ENCODE peak calls at places on chromosomes 4 and X, in eight cellular contexts. F is lung, X is suprapubic skin, W is lower lobe of right lung, N is spleen, D is astrocyte, V is brain microvascular endothelial cell, O is mammary epithelial cell. H is an unnamed sample.

GRCh38 chr4:56786955-56787354 is 34.5 kb downstream of the SPINK2 start:
- DNase-seq in F (peak; percentile 38), X (no peak), W (peak; percentile 49), N (no peak), D (peak; percentile 91), V (peak; percentile 82), O (peak; percentile 50), H (peak; percentile 41)

GRCh38 chr4:151700566-151701316 is 60.1 kb downstream of the GATB start:
- DNase-seq in F (no peak), X (no peak), W (no peak), N (no peak), D (no peak), V (no peak), O (no peak), H (no peak)

GRCh38 chrX:153494541-153495361 is at the start of gene BGN:
- DNase-seq in F (no peak), X (no peak), W (no peak), N (no peak), D (peak; percentile 63), V (no peak), O (no peak), H (no peak)

GRCh38 chr4:155805016-155805415 is 46.2 kb downstream of the GUCY1B1 start:
- DNase-seq in F (no peak), X (no peak), W (no peak), N (no peak), D (peak; percentile 78), V (no peak), O (no peak), H (no peak)

GRCh38 chr4:167595898-167596297 is 361.6 kb upstream of the SPOCK3 start:
- DNase-seq in F (no peak), X (no peak), W (no peak), N (no peak), D (no peak), V (no peak), O (no peak), H (no peak)

GRCh38 chrX:103918050-103918449 is 44.4 kb upstream of the TMSB15B start:
- DNase-seq in F (peak; percentile 38), X (no peak), W (peak; percentile 43), N (no peak), D (peak; percentile 52), V (peak; percentile 41), O (peak; percentile 65), H (no peak)

GRCh38 chr4:173333658-173334084 is 487 bp downstream of the HMGB2 start:
- DNase-seq in F (peak; percentile 56), X (peak; percentile 84), W (peak; percentile 77), N (peak; percentile 94), D (peak; percentile 10), V (no peak), O (no peak), H (no peak)

GRCh38 chrX:135535077-135535630 is 14.7 kb downstream of the INTS6L start:
- DNase-seq in F (no peak), X (no peak), W (no peak), N (no peak), D (no peak), V (no peak), O (peak; percentile 33), H (no peak)

GRCh38 chrX:11259437-11259836 is 33.8 kb upstream of the AMELX start:
- DNase-seq in F (no peak), X (no peak), W (no peak), N (no peak), D (no peak), V (no peak), O (no peak), H (no peak)

GRCh38 chr4:3640587-3640962 is 108.4 kb upstream of the LRPAP1 start:
- DNase-seq in F (no peak), X (no peak), W (peak; percentile 29), N (peak; percentile 78), D (no peak), V (peak; percentile 17), O (no peak), H (no peak)

GRCh38 chrX:100895365-100896075 is 21.4 kb upstream of the NOX1 start:
- DNase-seq in F (no peak), X (no peak), W (no peak), N (no peak), D (peak; percentile 10), V (peak; percentile 15), O (peak; percentile 93), H (no peak)

GRCh38 chrX:148316446-148316845 is 184.0 kb upstream of the AFF2 start:
- DNase-seq in F (no peak), X (no peak), W (no peak), N (no peak), D (no peak), V (no peak), O (no peak), H (no peak)

GRCh38 chr4:168796362-168797106 is 213.5 kb downstream of the CBR4 start:
- DNase-seq in F (no peak), X (no peak), W (no peak), N (no peak), D (peak; percentile 94), V (peak; percentile 96), O (peak; percentile 75), H (peak; percentile 75)

GRCh38 chr4:123452585-123452984 is 56.0 kb downstream of the SPRY1 start:
- DNase-seq in F (peak; percentile 57), X (no peak), W (peak; percentile 70), N (no peak), D (peak; percentile 85), V (peak; percentile 91), O (peak; percentile 91), H (peak; percentile 69)

GRCh38 chr4:7414046-7414445 is 20.7 kb downstream of the PSAPL1 start:
- DNase-seq in F (no peak), X (peak; percentile 71), W (no peak), N (peak; percentile 47), D (no peak), V (no peak), O (no peak), H (no peak)

GRCh38 chr4:55560096-55560495 is 13.4 kb upstream of the CLOCK start:
- DNase-seq in F (no peak), X (no peak), W (no peak), N (no peak), D (no peak), V (no peak), O (no peak), H (no peak)

GRCh38 chrX:106619797-106620196 is 8.0 kb downstream of the RADX start:
- DNase-seq in F (no peak), X (no peak), W (no peak), N (no peak), D (no peak), V (no peak), O (no peak), H (no peak)

GRCh38 chr4:81453024-81453423 is 18.7 kb downstream of the RASGEF1B start:
- DNase-seq in F (no peak), X (no peak), W (no peak), N (no peak), D (no peak), V (no peak), O (no peak), H (no peak)
- H3K36me3 ChIP-seq in F (peaks cover 10% of the 10 kb centered on the region), X (peaks cover 24% of the 10 kb centered on the region), W (peaks cover 98% of the 10 kb centered on the region), N (peaks cover 100% of the 10 kb centered on the region), D (no peaks in the 10 kb centered on the region), V (no peaks in the 10 kb centered on the region), O (no peaks in the 10 kb centered on the region), H (no peaks in the 10 kb centered on the region)

DNA sequence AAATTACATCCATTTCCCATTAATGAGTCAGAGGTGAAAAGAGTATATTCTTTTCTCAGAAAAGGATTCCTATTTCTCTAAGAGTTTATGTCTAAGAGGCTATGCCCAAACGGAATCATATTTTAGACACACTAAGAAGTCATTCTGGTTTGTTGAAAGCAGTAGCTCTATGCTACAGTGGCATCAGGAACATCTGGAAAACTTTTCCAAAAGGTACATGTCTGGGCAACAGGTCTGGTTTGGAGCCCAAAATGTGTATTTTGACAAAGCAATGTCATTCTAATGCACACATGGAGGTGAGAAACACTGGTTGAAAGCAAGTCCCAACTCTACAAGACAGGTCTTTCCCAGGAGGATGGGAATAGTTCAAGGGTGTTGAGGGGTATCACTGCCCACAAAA is 56.1 kb downstream of the APBB2 start:
- DNase-seq in F (no peak), X (no peak), W (no peak), N (no peak), D (no peak), V (no peak), O (no peak), H (no peak)
- H3K36me3 ChIP-seq in F (no peaks in the 10 kb centered on the region), X (no peaks in the 10 kb centered on the region), W (no peaks in the 10 kb centered on the region), N (no peaks in the 10 kb centered on the region), D (no peaks in the 10 kb centered on the region), V (peaks cover 3% of the 10 kb centered on the region), O (no peaks in the 10 kb centered on the region), H (no peaks in the 10 kb centered on the region)

DNA sequence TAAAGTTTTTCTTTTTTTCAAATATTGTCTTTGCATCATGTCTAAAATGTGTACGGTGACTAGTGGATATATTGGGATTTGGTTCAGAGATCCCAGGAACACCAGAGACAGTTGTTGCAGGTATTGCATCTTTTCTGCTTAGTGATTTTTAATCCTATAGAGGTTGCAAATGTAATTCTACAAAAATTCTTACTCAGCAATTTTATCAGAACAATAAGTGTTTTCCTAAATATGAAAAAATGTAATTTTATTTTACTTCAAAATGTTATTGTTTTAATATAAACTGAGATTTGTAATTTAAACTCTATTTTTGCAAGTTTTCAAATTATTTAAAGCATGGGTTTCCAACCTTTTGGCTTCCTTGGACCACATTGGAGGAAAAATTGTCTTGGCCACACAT is 8.2 kb downstream of the ZNF718 start:
- DNase-seq in F (no peak), X (no peak), W (no peak), N (no peak), D (no peak), V (no peak), O (no peak), H (no peak)
- H3K36me3 ChIP-seq in F (peaks cover 18% of the 10 kb centered on the region), X (peaks cover 67% of the 10 kb centered on the region), W (peaks cover 39% of the 10 kb centered on the region), N (peaks cover 100% of the 10 kb centered on the region), D (peaks cover 19% of the 10 kb centered on the region), V (peaks cover 23% of the 10 kb centered on the region), O (peaks cover 32% of the 10 kb centered on the region), H (peaks cover 2% of the 10 kb centered on the region)

GRCh38 chrX:70496491-70496890 is 51.9 kb downstream of the DLG3 start:
- DNase-seq in F (no peak), X (no peak), W (no peak), N (no peak), D (no peak), V (no peak), O (no peak), H (no peak)

GRCh38 chrX:70498129-70498528 is 53.5 kb downstream of the DLG3 start:
- DNase-seq in F (no peak), X (no peak), W (no peak), N (no peak), D (no peak), V (no peak), O (no peak), H (no peak)

GRCh38 chrX:70500826-70501225 is 56.2 kb downstream of the DLG3 start:
- DNase-seq in F (no peak), X (no peak), W (no peak), N (no peak), D (no peak), V (no peak), O (no peak), H (no peak)

GRCh38 chrX:70494441-70494840 is 49.8 kb downstream of the DLG3 start:
- DNase-seq in F (no peak), X (no peak), W (no peak), N (no peak), D (no peak), V (peak; percentile 11), O (no peak), H (no peak)

DNA sequence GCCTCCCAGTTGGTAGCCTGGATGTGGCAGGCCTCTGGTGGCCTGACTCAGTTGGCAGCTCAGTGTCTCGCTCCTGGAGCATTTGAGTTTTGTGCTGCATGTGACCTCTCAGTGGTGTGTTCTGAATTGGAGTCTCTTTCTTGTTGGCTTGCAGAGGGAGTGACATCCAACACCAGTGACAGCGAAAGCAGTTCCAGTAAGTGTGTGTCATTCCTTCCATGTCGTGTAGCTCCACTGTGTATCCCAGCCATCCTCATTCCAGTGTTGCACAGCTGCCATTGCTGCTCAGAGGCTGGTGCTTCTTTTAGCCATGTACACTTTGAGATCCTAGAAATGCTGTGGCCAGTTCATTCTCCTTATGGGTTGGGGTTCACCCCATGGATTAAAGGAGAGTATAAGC is 52.4 kb downstream of the DLG3 start:
- DNase-seq in F (no peak), X (no peak), W (no peak), N (no peak), D (no peak), V (no peak), O (no peak), H (no peak)
- H3K36me3 ChIP-seq in F (peaks cover 19% of the 10 kb centered on the region), X (peaks cover 10% of the 10 kb centered on the region), W (peaks cover 42% of the 10 kb centered on the region), N (peaks cover 82% of the 10 kb centered on the region), D (no peaks in the 10 kb centered on the region), V (no peaks in the 10 kb centered on the region), O (peaks cover 2% of the 10 kb centered on the region), H (no peaks in the 10 kb centered on the region)